ENCODE peak calls at places on chromosomes 2 and 18, in five cellular contexts. One of them, this sample, is unnamed. For H3K36me3, the result is how much of the 10 kb centered on the place peaks cover.

GRCh38 chr2:184596819-184597411 is 1.4 kb upstream of the ZNF804A start:
- DNase-seq in left lung: no peak
- DNase-seq in CD8-positive, alpha-beta memory T cell: no peak
- DNase-seq in cardiac muscle cell: peak
- DNase-seq in thyroid gland: no peak
- DNase-seq in this sample: no peak

GRCh38 chr2:27085670-27086089 is 892 bp upstream of the KHK start:
- DNase-seq in cardiac muscle cell: peak
- DNase-seq in left lung: peak
- DNase-seq in thyroid gland: peak
- DNase-seq in CD8-positive, alpha-beta memory T cell: no peak
- DNase-seq in this sample: peak

GRCh38 chr2:53028259-53028658 is 739.3 kb upstream of the CHAC2 start:
- DNase-seq in CD8-positive, alpha-beta memory T cell: no peak
- DNase-seq in left lung: no peak
- DNase-seq in thyroid gland: no peak
- DNase-seq in cardiac muscle cell: peak
- DNase-seq in this sample: no peak

GRCh38 chr2:155412599-155412998 is 714.1 kb downstream of the KCNJ3 start:
- DNase-seq in thyroid gland: no peak
- DNase-seq in left lung: no peak
- DNase-seq in CD8-positive, alpha-beta memory T cell: no peak
- DNase-seq in cardiac muscle cell: no peak
- DNase-seq in this sample: no peak

GRCh38 chr2:80292474-80292873 is 12.1 kb downstream of the LRRTM1 start:
- DNase-seq in cardiac muscle cell: no peak
- DNase-seq in CD8-positive, alpha-beta memory T cell: no peak
- DNase-seq in thyroid gland: no peak
- DNase-seq in left lung: no peak
- DNase-seq in this sample: no peak

GRCh38 chr18:58789856-58790255 is 74.8 kb upstream of the ZNF532 start:
- DNase-seq in left lung: no peak
- DNase-seq in cardiac muscle cell: peak
- DNase-seq in thyroid gland: no peak
- DNase-seq in CD8-positive, alpha-beta memory T cell: no peak
- DNase-seq in this sample: no peak

GRCh38 chr2:45889053-45889452 is 237.6 kb downstream of the PRKCE start:
- DNase-seq in cardiac muscle cell: peak
- DNase-seq in left lung: peak
- DNase-seq in thyroid gland: no peak
- DNase-seq in CD8-positive, alpha-beta memory T cell: no peak
- DNase-seq in this sample: peak

GRCh38 chr2:190846746-190847145 is 33.9 kb upstream of the GLS start:
- DNase-seq in thyroid gland: no peak
- DNase-seq in cardiac muscle cell: no peak
- DNase-seq in CD8-positive, alpha-beta memory T cell: no peak
- DNase-seq in left lung: peak
- DNase-seq in this sample: no peak

GRCh38 chr18:22790545-22791415 is 142.3 kb upstream of the RBBP8 start:
- DNase-seq in CD8-positive, alpha-beta memory T cell: no peak
- DNase-seq in cardiac muscle cell: no peak
- DNase-seq in thyroid gland: no peak
- DNase-seq in left lung: no peak
- DNase-seq in this sample: no peak

GRCh38 chr2:136230471-136230870 is 112.5 kb upstream of the CXCR4 start:
- DNase-seq in cardiac muscle cell: no peak
- DNase-seq in CD8-positive, alpha-beta memory T cell: no peak
- DNase-seq in left lung: no peak
- DNase-seq in thyroid gland: no peak
- DNase-seq in this sample: no peak

GRCh38 chr2:136234261-136234660 is 116.3 kb upstream of the CXCR4 start:
- DNase-seq in thyroid gland: no peak
- DNase-seq in CD8-positive, alpha-beta memory T cell: no peak
- DNase-seq in cardiac muscle cell: no peak
- DNase-seq in left lung: no peak
- DNase-seq in this sample: no peak

GRCh38 chr2:136232447-136233172 is 114.7 kb upstream of the CXCR4 start:
- DNase-seq in CD8-positive, alpha-beta memory T cell: no peak
- DNase-seq in left lung: no peak
- DNase-seq in thyroid gland: no peak
- DNase-seq in cardiac muscle cell: no peak
- DNase-seq in this sample: no peak

GRCh38 chr2:136235451-136236418 is 117.8 kb upstream of the CXCR4 start:
- DNase-seq in thyroid gland: no peak
- DNase-seq in cardiac muscle cell: peak
- DNase-seq in left lung: no peak
- DNase-seq in CD8-positive, alpha-beta memory T cell: no peak
- DNase-seq in this sample: no peak

DNA sequence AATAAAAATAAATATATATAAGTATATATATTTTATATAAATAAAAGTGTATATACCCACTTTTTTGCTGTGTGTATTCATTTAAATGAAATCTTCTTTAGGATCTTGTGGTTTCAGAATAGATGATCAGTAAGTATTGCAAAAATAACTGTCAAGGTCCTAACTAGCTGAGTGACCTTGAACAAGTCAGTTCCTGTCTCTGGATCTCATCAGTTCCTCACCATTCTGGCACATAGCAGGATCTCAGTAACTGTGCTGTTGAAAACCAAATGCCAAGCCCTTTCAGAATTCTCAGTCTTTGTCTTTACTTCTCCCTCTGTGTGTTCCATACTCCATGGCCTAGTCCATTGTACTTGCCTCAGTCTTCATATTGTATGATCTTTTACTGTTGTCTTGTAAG is 115.4 kb upstream of the CXCR4 start:
- DNase-seq in CD8-positive, alpha-beta memory T cell: no peak
- DNase-seq in cardiac muscle cell: no peak
- DNase-seq in thyroid gland: no peak
- DNase-seq in left lung: no peak
- DNase-seq in this sample: no peak
- H3K36me3 ChIP-seq in CD8-positive, alpha-beta memory T cell: under half
- H3K36me3 ChIP-seq in cardiac muscle cell: under half
- H3K36me3 ChIP-seq in thyroid gland: under half
- H3K36me3 ChIP-seq in left lung: under half
- H3K36me3 ChIP-seq in this sample: under half

DNA sequence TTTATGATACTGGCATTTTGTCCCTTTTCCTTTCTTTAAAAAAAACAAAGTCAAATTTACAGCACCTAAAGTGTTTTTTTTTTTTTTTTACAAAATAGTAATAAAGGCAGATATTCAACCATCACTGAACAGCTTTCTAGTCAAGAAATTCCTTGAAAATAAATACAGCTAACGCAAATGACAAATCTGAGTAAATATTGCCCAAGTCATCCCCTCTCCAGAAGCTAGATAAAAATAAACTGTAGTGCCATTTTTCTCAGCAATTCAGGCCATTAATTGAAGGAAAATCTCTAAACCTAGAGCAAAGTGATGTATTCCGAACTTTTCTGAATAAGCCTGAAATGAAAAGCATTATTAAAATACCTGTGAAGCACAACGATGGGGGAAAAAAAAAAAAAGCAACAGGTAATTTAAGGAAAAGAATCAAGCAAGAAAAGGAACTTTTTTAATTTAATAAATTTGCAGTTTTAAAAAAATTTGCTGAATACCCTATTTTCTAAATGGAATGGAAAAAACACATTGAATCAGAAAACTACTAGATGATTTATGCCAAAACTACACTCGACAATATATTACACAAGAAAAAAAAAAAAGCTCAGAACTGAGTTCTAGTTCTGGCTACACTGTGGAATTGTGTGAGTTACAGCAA is 6.9 kb downstream of the SP3 start:
- DNase-seq in thyroid gland: no peak
- DNase-seq in left lung: no peak
- DNase-seq in cardiac muscle cell: no peak
- DNase-seq in CD8-positive, alpha-beta memory T cell: no peak
- DNase-seq in this sample: no peak
- H3K36me3 ChIP-seq in thyroid gland: under half
- H3K36me3 ChIP-seq in left lung: under half
- H3K36me3 ChIP-seq in cardiac muscle cell: under half
- H3K36me3 ChIP-seq in CD8-positive, alpha-beta memory T cell: under half
- H3K36me3 ChIP-seq in this sample: under half

DNA sequence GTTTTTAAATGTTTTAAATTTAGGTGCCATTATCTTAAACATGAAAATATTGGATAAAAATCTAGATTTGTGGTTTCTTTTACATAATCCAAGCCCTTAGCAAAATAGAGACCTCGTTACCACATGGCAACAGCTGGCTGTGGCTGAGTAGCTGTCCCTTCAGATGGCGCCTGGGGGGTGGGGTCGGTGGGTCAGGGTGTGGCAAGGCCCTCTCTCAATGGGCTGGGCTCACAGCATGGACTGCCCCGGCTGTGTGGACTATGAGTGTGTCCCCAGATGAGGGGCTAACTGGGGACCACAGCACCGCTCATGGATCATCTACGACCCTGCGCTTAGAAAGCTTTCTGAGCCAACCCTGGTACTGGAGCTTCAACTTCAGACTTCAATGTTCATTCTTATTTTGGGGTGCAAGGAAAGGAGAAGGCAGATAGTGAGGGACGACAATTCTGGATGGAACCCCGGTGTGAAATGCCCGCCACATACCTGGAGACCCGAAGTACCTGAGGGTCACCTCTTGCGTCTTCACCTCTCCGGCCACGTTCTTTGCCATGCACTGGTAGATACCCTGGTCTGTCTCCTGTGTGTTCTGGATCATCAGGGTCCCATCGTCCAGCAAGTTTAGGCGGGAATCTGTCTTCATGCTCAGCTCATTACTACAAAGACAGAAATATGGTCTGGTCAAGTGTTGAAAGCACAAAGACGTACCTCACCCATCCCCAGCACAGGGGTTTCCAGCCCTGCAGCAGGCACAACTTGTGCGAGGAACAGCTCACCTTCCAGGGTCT is 71.0 kb downstream of the PXDN start:
- DNase-seq in left lung: no peak
- DNase-seq in thyroid gland: no peak
- DNase-seq in CD8-positive, alpha-beta memory T cell: no peak
- DNase-seq in cardiac muscle cell: no peak
- DNase-seq in this sample: no peak
- H3K36me3 ChIP-seq in left lung: under half
- H3K36me3 ChIP-seq in thyroid gland: under half
- H3K36me3 ChIP-seq in CD8-positive, alpha-beta memory T cell: under half
- H3K36me3 ChIP-seq in cardiac muscle cell: under half
- H3K36me3 ChIP-seq in this sample: under half

GRCh38 chr2:200877443-200877842 is 11.4 kb downstream of the PPIL3 start:
- DNase-seq in left lung: no peak
- DNase-seq in cardiac muscle cell: no peak
- DNase-seq in CD8-positive, alpha-beta memory T cell: no peak
- DNase-seq in thyroid gland: no peak
- DNase-seq in this sample: no peak
- H3K36me3 ChIP-seq in left lung: half or more
- H3K36me3 ChIP-seq in cardiac muscle cell: half or more
- H3K36me3 ChIP-seq in CD8-positive, alpha-beta memory T cell: under half
- H3K36me3 ChIP-seq in thyroid gland: half or more
- H3K36me3 ChIP-seq in this sample: under half

This sample was measured in pancreas.